ENCODE peak calls at places on chromosomes 4 and X, in seven cellular contexts. One of them, this sample, is unnamed.

GRCh38 chr4:108172780-108173598 is 4.3 kb upstream of the LEF1 start:
- DNase-seq in OCI-LY7: peak
- DNase-seq in K562: peak
- DNase-seq in pancreas: peak
- DNase-seq in mesenchymal stem cell: peak
- DNase-seq in prostate gland: peak
- DNase-seq in aorta: peak
- DNase-seq in this sample: no peak

GRCh38 chrX:45756562-45756961 is 555.9 kb upstream of the DIPK2B start:
- DNase-seq in OCI-LY7: no peak
- DNase-seq in aorta: no peak
- DNase-seq in pancreas: no peak
- DNase-seq in K562: no peak
- DNase-seq in mesenchymal stem cell: peak
- DNase-seq in prostate gland: peak
- DNase-seq in this sample: no peak

GRCh38 chr4:92328095-92328494 is 24.3 kb downstream of the GRID2 start:
- DNase-seq in pancreas: no peak
- DNase-seq in aorta: no peak
- DNase-seq in prostate gland: no peak
- DNase-seq in K562: no peak
- DNase-seq in mesenchymal stem cell: no peak
- DNase-seq in OCI-LY7: no peak
- DNase-seq in this sample: no peak

GRCh38 chr4:188178276-188178675 is 39.0 kb downstream of the TRIML1 start:
- DNase-seq in pancreas: no peak
- DNase-seq in prostate gland: no peak
- DNase-seq in K562: no peak
- DNase-seq in mesenchymal stem cell: peak
- DNase-seq in OCI-LY7: no peak
- DNase-seq in aorta: no peak
- DNase-seq in this sample: no peak

GRCh38 chrX:21354725-21355124 is 19.5 kb upstream of the CNKSR2 start:
- DNase-seq in pancreas: no peak
- DNase-seq in aorta: no peak
- DNase-seq in OCI-LY7: no peak
- DNase-seq in K562: no peak
- DNase-seq in prostate gland: no peak
- DNase-seq in mesenchymal stem cell: no peak
- DNase-seq in this sample: no peak

GRCh38 chr4:11904117-11904535 is 475.4 kb upstream of the HS3ST1 start:
- DNase-seq in K562: no peak
- DNase-seq in aorta: peak
- DNase-seq in OCI-LY7: no peak
- DNase-seq in pancreas: no peak
- DNase-seq in prostate gland: peak
- DNase-seq in mesenchymal stem cell: no peak
- DNase-seq in this sample: no peak

GRCh38 chr4:94621491-94622080 is 136.2 kb upstream of the BMPR1B start:
- DNase-seq in mesenchymal stem cell: peak
- DNase-seq in prostate gland: peak
- DNase-seq in K562: peak
- DNase-seq in pancreas: no peak
- DNase-seq in OCI-LY7: peak
- DNase-seq in aorta: no peak
- DNase-seq in this sample: no peak

GRCh38 chr4:121358473-121358872 is 22.3 kb downstream of the QRFPR start:
- DNase-seq in aorta: no peak
- DNase-seq in K562: no peak
- DNase-seq in OCI-LY7: no peak
- DNase-seq in mesenchymal stem cell: peak
- DNase-seq in prostate gland: no peak
- DNase-seq in pancreas: no peak
- DNase-seq in this sample: no peak

GRCh38 chrX:10077425-10078188 is 79.2 kb upstream of the CLCN4 start:
- DNase-seq in OCI-LY7: peak
- DNase-seq in prostate gland: no peak
- DNase-seq in aorta: no peak
- DNase-seq in K562: no peak
- DNase-seq in mesenchymal stem cell: peak
- DNase-seq in pancreas: no peak
- DNase-seq in this sample: no peak

DNA sequence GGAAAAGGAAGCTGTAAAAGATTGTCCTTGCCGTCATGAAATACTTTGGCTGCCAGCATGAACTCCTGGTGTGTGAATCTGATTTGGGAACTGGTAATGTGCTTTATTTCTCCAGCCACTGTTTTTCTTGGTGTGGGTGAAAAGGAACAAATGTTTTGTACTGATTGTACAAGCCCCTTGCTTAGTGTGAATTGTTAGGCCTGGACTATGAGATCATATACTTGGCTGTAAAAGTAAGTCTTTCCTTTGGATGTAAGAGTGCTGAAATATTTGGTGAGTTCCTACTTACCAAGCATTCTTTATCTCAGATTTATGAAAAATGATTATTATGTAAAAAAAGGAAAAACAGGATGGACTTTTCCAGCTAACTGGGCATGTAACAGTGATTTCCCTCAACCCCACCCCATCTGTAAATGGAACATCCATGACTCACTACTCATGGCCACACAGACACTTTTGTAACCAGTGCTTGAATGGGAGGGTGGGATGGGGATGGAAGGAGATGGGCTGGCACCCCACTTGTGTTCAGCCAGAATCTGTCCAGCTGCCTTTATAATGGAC is 6.3 kb downstream of the FNIP2 start:
- DNase-seq in aorta: no peak
- DNase-seq in mesenchymal stem cell: peak
- DNase-seq in pancreas: no peak
- DNase-seq in K562: no peak
- DNase-seq in OCI-LY7: no peak
- DNase-seq in prostate gland: no peak
- DNase-seq in this sample: peak
- H3K27ac ChIP-seq in aorta: no peak
- H3K27ac ChIP-seq in mesenchymal stem cell: peak
- H3K27ac ChIP-seq in pancreas: peak
- H3K27ac ChIP-seq in K562: no peak
- H3K27ac ChIP-seq in OCI-LY7: no peak
- H3K27ac ChIP-seq in prostate gland: no peak
- H3K27ac ChIP-seq in this sample: peak

GRCh38 chrX:24055043-24055356 is 244 bp downstream of the EIF2S3 start:
- DNase-seq in pancreas: no peak
- DNase-seq in mesenchymal stem cell: no peak
- DNase-seq in aorta: no peak
- DNase-seq in OCI-LY7: no peak
- DNase-seq in prostate gland: no peak
- DNase-seq in K562: no peak
- DNase-seq in this sample: no peak

GRCh38 chrX:24054182-24055042 is at the start of gene EIF2S3:
- DNase-seq in OCI-LY7: peak
- DNase-seq in aorta: peak
- DNase-seq in prostate gland: peak
- DNase-seq in pancreas: peak
- DNase-seq in mesenchymal stem cell: peak
- DNase-seq in K562: peak
- DNase-seq in this sample: peak
- H3K27ac ChIP-seq in OCI-LY7: no peak
- H3K27ac ChIP-seq in aorta: no peak
- H3K27ac ChIP-seq in prostate gland: peak
- H3K27ac ChIP-seq in pancreas: peak
- H3K27ac ChIP-seq in mesenchymal stem cell: peak
- H3K27ac ChIP-seq in K562: no peak
- H3K27ac ChIP-seq in this sample: peak

GRCh38 chr4:6032249-6033244 is 14.3 kb upstream of the C4orf50 start:
- DNase-seq in prostate gland: no peak
- DNase-seq in OCI-LY7: no peak
- DNase-seq in pancreas: no peak
- DNase-seq in mesenchymal stem cell: no peak
- DNase-seq in K562: peak
- DNase-seq in aorta: no peak
- DNase-seq in this sample: no peak
- H3K27ac ChIP-seq in prostate gland: no peak
- H3K27ac ChIP-seq in OCI-LY7: no peak
- H3K27ac ChIP-seq in pancreas: no peak
- H3K27ac ChIP-seq in mesenchymal stem cell: no peak
- H3K27ac ChIP-seq in K562: no peak
- H3K27ac ChIP-seq in aorta: no peak
- H3K27ac ChIP-seq in this sample: no peak

DNA sequence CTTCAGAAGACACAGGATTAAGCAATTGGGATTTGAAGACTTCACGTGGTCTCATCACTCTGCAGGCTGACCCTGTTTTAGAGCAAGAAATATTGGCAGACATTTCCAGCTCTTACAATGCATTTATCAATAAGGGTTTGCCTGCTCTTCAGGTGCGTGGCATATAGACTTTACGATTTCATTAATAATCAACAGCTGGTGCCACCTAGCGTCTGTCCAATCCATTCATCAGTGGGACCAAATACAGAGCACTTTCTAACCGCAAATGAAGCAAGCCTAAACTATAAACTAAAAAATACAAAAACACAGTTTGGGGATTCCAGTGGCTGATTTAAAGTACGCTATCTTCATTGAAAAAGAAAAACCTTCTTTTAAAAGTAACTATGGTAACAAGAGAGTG is 125.4 kb upstream of the DMD start:
- DNase-seq in pancreas: no peak
- DNase-seq in aorta: no peak
- DNase-seq in mesenchymal stem cell: peak
- DNase-seq in K562: no peak
- DNase-seq in prostate gland: peak
- DNase-seq in OCI-LY7: peak
- DNase-seq in this sample: no peak
- H3K27ac ChIP-seq in pancreas: no peak
- H3K27ac ChIP-seq in aorta: no peak
- H3K27ac ChIP-seq in mesenchymal stem cell: no peak
- H3K27ac ChIP-seq in K562: no peak
- H3K27ac ChIP-seq in prostate gland: no peak
- H3K27ac ChIP-seq in OCI-LY7: no peak
- H3K27ac ChIP-seq in this sample: no peak

DNA sequence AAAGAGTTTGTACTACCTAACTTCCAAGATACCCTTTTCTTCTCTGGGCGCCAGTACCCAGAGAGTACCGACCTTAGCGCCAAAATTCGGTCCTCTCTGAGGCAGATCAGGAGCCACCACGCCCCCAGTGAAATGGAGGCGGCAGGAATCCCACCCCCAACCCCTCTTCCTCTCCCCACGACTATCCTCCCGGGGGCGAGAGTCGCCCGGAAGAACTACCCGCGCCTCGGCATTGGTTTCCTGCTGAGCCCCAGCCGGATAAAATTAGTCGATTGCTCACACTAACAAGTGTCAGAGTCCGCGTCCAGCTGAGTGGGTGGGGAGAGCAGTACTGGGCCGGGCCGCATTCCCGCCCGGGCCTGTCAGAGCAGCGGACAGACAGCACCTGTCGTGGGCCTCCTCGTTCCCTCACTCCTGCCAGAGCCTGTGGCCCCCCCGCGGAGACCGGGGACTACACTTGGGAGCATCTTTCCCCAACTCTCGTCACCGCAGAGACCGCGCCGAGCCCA is 78.7 kb downstream of the RLIM start:
- DNase-seq in OCI-LY7: no peak
- DNase-seq in prostate gland: peak
- DNase-seq in mesenchymal stem cell: peak
- DNase-seq in aorta: peak
- DNase-seq in pancreas: peak
- DNase-seq in K562: peak
- DNase-seq in this sample: no peak
- H3K27ac ChIP-seq in OCI-LY7: no peak
- H3K27ac ChIP-seq in prostate gland: peak
- H3K27ac ChIP-seq in mesenchymal stem cell: peak
- H3K27ac ChIP-seq in aorta: no peak
- H3K27ac ChIP-seq in pancreas: peak
- H3K27ac ChIP-seq in K562: no peak
- H3K27ac ChIP-seq in this sample: peak

DNA sequence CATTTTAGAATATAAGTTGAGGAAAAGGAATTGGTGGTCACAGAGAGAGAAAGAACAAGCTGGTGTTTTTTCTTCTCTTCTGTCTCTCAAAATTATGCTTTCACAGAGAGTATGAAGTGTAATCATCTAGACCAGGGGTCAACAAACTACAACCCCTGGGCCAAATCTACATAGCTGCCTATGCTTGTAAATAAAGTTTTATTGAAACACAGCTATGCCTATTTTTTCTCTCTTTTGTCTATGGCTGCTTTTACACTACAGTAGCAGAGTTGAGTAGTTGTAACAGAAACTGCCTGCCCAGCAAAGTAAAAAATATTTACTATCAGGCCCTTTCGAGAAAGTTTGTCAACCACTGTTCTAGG is 6.7 kb upstream of the FAM9C start:
- DNase-seq in K562: no peak
- DNase-seq in pancreas: no peak
- DNase-seq in OCI-LY7: no peak
- DNase-seq in mesenchymal stem cell: no peak
- DNase-seq in prostate gland: no peak
- DNase-seq in aorta: no peak
- DNase-seq in this sample: no peak
- H3K27ac ChIP-seq in K562: no peak
- H3K27ac ChIP-seq in pancreas: no peak
- H3K27ac ChIP-seq in OCI-LY7: no peak
- H3K27ac ChIP-seq in mesenchymal stem cell: no peak
- H3K27ac ChIP-seq in prostate gland: no peak
- H3K27ac ChIP-seq in aorta: no peak
- H3K27ac ChIP-seq in this sample: no peak